ENCODE peak calls at places on chromosomes 3 and 15, in seven cellular contexts. One of them, this sample, is unnamed.

GRCh38 chr3:50248387-50248786 is 12.4 kb downstream of the GNAI2 start:
- DNase-seq in fibroblast of pulmonary artery: no peak
- DNase-seq in uterus: no peak
- DNase-seq in H7: no peak
- DNase-seq in WERI-Rb-1: no peak
- DNase-seq in transverse colon: peak
- DNase-seq in amniotic stem cell: no peak
- DNase-seq in this sample: no peak

GRCh38 chr3:78988324-78988723 is 779.5 kb downstream of the ROBO1 start:
- DNase-seq in WERI-Rb-1: no peak
- DNase-seq in H7: no peak
- DNase-seq in uterus: no peak
- DNase-seq in fibroblast of pulmonary artery: peak
- DNase-seq in transverse colon: no peak
- DNase-seq in amniotic stem cell: no peak
- DNase-seq in this sample: peak

GRCh38 chr15:85318048-85318731 is 62.2 kb upstream of the AKAP13 start:
- DNase-seq in transverse colon: peak
- DNase-seq in fibroblast of pulmonary artery: peak
- DNase-seq in uterus: no peak
- DNase-seq in amniotic stem cell: no peak
- DNase-seq in WERI-Rb-1: no peak
- DNase-seq in H7: no peak
- DNase-seq in this sample: peak

GRCh38 chr15:81784751-81785150 is 261.1 kb downstream of the MEX3B start:
- DNase-seq in uterus: no peak
- DNase-seq in amniotic stem cell: no peak
- DNase-seq in transverse colon: no peak
- DNase-seq in WERI-Rb-1: peak
- DNase-seq in H7: no peak
- DNase-seq in fibroblast of pulmonary artery: no peak
- DNase-seq in this sample: no peak

GRCh38 chr15:62066663-62067447 is at the start of gene C2CD4A:
- DNase-seq in H7: peak
- DNase-seq in amniotic stem cell: peak
- DNase-seq in fibroblast of pulmonary artery: peak
- DNase-seq in uterus: peak
- DNase-seq in WERI-Rb-1: peak
- DNase-seq in transverse colon: peak
- DNase-seq in this sample: no peak

GRCh38 chr3:167650459-167650858 is 3.3 kb downstream of the WDR49 start:
- DNase-seq in amniotic stem cell: no peak
- DNase-seq in H7: no peak
- DNase-seq in uterus: no peak
- DNase-seq in fibroblast of pulmonary artery: no peak
- DNase-seq in WERI-Rb-1: no peak
- DNase-seq in transverse colon: no peak
- DNase-seq in this sample: no peak

GRCh38 chr3:112638327-112639020 is 2.5 kb downstream of the CCDC80 start:
- DNase-seq in WERI-Rb-1: no peak
- DNase-seq in amniotic stem cell: no peak
- DNase-seq in uterus: peak
- DNase-seq in fibroblast of pulmonary artery: no peak
- DNase-seq in H7: no peak
- DNase-seq in transverse colon: no peak
- DNase-seq in this sample: peak

GRCh38 chr15:42650208-42651066 is 75.0 kb downstream of the STARD9 start:
- DNase-seq in WERI-Rb-1: peak
- DNase-seq in fibroblast of pulmonary artery: peak
- DNase-seq in amniotic stem cell: peak
- DNase-seq in transverse colon: peak
- DNase-seq in H7: peak
- DNase-seq in uterus: peak
- DNase-seq in this sample: peak

GRCh38 chr3:136249593-136250225 is 431 bp upstream of the PCCB start:
- DNase-seq in transverse colon: no peak
- DNase-seq in WERI-Rb-1: no peak
- DNase-seq in H7: no peak
- DNase-seq in uterus: no peak
- DNase-seq in amniotic stem cell: no peak
- DNase-seq in fibroblast of pulmonary artery: no peak
- DNase-seq in this sample: no peak

GRCh38 chr3:7697538-7697937 is 804.1 kb upstream of the LMCD1 start:
- DNase-seq in fibroblast of pulmonary artery: no peak
- DNase-seq in uterus: no peak
- DNase-seq in H7: no peak
- DNase-seq in amniotic stem cell: no peak
- DNase-seq in WERI-Rb-1: no peak
- DNase-seq in transverse colon: no peak
- DNase-seq in this sample: no peak

GRCh38 chr3:176992565-176992964 is 204.7 kb downstream of the TBL1XR1 start:
- DNase-seq in transverse colon: no peak
- DNase-seq in amniotic stem cell: no peak
- DNase-seq in uterus: no peak
- DNase-seq in WERI-Rb-1: no peak
- DNase-seq in fibroblast of pulmonary artery: no peak
- DNase-seq in H7: no peak
- DNase-seq in this sample: no peak

GRCh38 chr3:11826628-11827265 is 19.9 kb downstream of the TAMM41 start:
- DNase-seq in fibroblast of pulmonary artery: peak
- DNase-seq in uterus: no peak
- DNase-seq in WERI-Rb-1: no peak
- DNase-seq in H7: no peak
- DNase-seq in transverse colon: no peak
- DNase-seq in amniotic stem cell: no peak
- DNase-seq in this sample: peak

GRCh38 chr15:27535445-27536129 is 563.5 kb downstream of the OCA2 start:
- DNase-seq in transverse colon: no peak
- DNase-seq in H7: no peak
- DNase-seq in fibroblast of pulmonary artery: no peak
- DNase-seq in amniotic stem cell: no peak
- DNase-seq in WERI-Rb-1: no peak
- DNase-seq in uterus: no peak
- DNase-seq in this sample: no peak

GRCh38 chr15:31297880-31298456 is 28.7 kb upstream of the KLF13 start:
- DNase-seq in fibroblast of pulmonary artery: no peak
- DNase-seq in amniotic stem cell: no peak
- DNase-seq in H7: no peak
- DNase-seq in WERI-Rb-1: no peak
- DNase-seq in transverse colon: peak
- DNase-seq in uterus: no peak
- DNase-seq in this sample: no peak

GRCh38 chr3:53518495-53518981 is 24.1 kb downstream of the CACNA1D start:
- DNase-seq in H7: no peak
- DNase-seq in fibroblast of pulmonary artery: peak
- DNase-seq in amniotic stem cell: no peak
- DNase-seq in uterus: peak
- DNase-seq in WERI-Rb-1: no peak
- DNase-seq in transverse colon: no peak
- DNase-seq in this sample: no peak

GRCh38 chr3:197736010-197736490 is 654 bp downstream of the RUBCN start:
- DNase-seq in H7: peak
- DNase-seq in transverse colon: peak
- DNase-seq in fibroblast of pulmonary artery: no peak
- DNase-seq in WERI-Rb-1: peak
- DNase-seq in amniotic stem cell: no peak
- DNase-seq in uterus: no peak
- DNase-seq in this sample: peak

GRCh38 chr3:15512173-15512572 is 9.3 kb downstream of the COLQ start:
- DNase-seq in WERI-Rb-1: no peak
- DNase-seq in transverse colon: no peak
- DNase-seq in amniotic stem cell: no peak
- DNase-seq in uterus: no peak
- DNase-seq in fibroblast of pulmonary artery: peak
- DNase-seq in H7: no peak
- DNase-seq in this sample: peak

GRCh38 chr3:54755746-54756145 is 172.1 kb downstream of the LRTM1 start:
- DNase-seq in transverse colon: no peak
- DNase-seq in WERI-Rb-1: no peak
- DNase-seq in H7: no peak
- DNase-seq in uterus: no peak
- DNase-seq in fibroblast of pulmonary artery: no peak
- DNase-seq in amniotic stem cell: no peak
- DNase-seq in this sample: no peak

GRCh38 chr3:116339441-116340028 is 105.8 kb downstream of the LSAMP start:
- DNase-seq in amniotic stem cell: no peak
- DNase-seq in uterus: no peak
- DNase-seq in WERI-Rb-1: no peak
- DNase-seq in fibroblast of pulmonary artery: peak
- DNase-seq in transverse colon: peak
- DNase-seq in H7: no peak
- DNase-seq in this sample: peak

GRCh38 chr3:161409069-161409468 is 37.8 kb upstream of the SPTSSB start:
- DNase-seq in uterus: no peak
- DNase-seq in amniotic stem cell: no peak
- DNase-seq in H7: no peak
- DNase-seq in WERI-Rb-1: no peak
- DNase-seq in transverse colon: no peak
- DNase-seq in fibroblast of pulmonary artery: peak
- DNase-seq in this sample: peak

GRCh38 chr3:57155214-57155613 is 9.9 kb downstream of the IL17RD start:
- DNase-seq in H7: no peak
- DNase-seq in amniotic stem cell: no peak
- DNase-seq in uterus: no peak
- DNase-seq in fibroblast of pulmonary artery: no peak
- DNase-seq in transverse colon: no peak
- DNase-seq in WERI-Rb-1: no peak
- DNase-seq in this sample: no peak

GRCh38 chr15:98727115-98728040 is 79.0 kb downstream of the IGF1R start:
- DNase-seq in WERI-Rb-1: no peak
- DNase-seq in H7: peak
- DNase-seq in fibroblast of pulmonary artery: peak
- DNase-seq in amniotic stem cell: peak
- DNase-seq in transverse colon: peak
- DNase-seq in uterus: peak
- DNase-seq in this sample: peak

GRCh38 chr3:42505203-42505848 is 2.9 kb downstream of the VIPR1 start:
- DNase-seq in amniotic stem cell: no peak
- DNase-seq in fibroblast of pulmonary artery: no peak
- DNase-seq in WERI-Rb-1: peak
- DNase-seq in transverse colon: peak
- DNase-seq in uterus: peak
- DNase-seq in H7: no peak
- DNase-seq in this sample: no peak

GRCh38 chr15:101433396-101433795 is 56.1 kb downstream of the PCSK6 start:
- DNase-seq in amniotic stem cell: no peak
- DNase-seq in WERI-Rb-1: no peak
- DNase-seq in transverse colon: no peak
- DNase-seq in H7: peak
- DNase-seq in fibroblast of pulmonary artery: no peak
- DNase-seq in uterus: no peak
- DNase-seq in this sample: no peak

GRCh38 chr15:52082197-52083036 is 30.2 kb downstream of the BCL2L10 start:
- DNase-seq in fibroblast of pulmonary artery: no peak
- DNase-seq in H7: peak
- DNase-seq in transverse colon: no peak
- DNase-seq in uterus: no peak
- DNase-seq in WERI-Rb-1: no peak
- DNase-seq in amniotic stem cell: no peak
- DNase-seq in this sample: no peak

GRCh38 chr3:11007534-11007933 is 15.0 kb downstream of the SLC6A1 start:
- DNase-seq in H7: peak
- DNase-seq in amniotic stem cell: no peak
- DNase-seq in uterus: no peak
- DNase-seq in transverse colon: no peak
- DNase-seq in fibroblast of pulmonary artery: no peak
- DNase-seq in WERI-Rb-1: peak
- DNase-seq in this sample: no peak

GRCh38 chr15:92421980-92422379 is 28.3 kb downstream of the ST8SIA2 start:
- DNase-seq in H7: no peak
- DNase-seq in fibroblast of pulmonary artery: no peak
- DNase-seq in uterus: no peak
- DNase-seq in amniotic stem cell: no peak
- DNase-seq in transverse colon: no peak
- DNase-seq in WERI-Rb-1: no peak
- DNase-seq in this sample: peak

GRCh38 chr15:88637436-88637835 is 1.4 kb upstream of the ISG20 start:
- DNase-seq in WERI-Rb-1: no peak
- DNase-seq in fibroblast of pulmonary artery: no peak
- DNase-seq in uterus: no peak
- DNase-seq in transverse colon: no peak
- DNase-seq in H7: no peak
- DNase-seq in amniotic stem cell: no peak
- DNase-seq in this sample: no peak

GRCh38 chr3:108018552-108018951 is 72.3 kb downstream of the CD47 start:
- DNase-seq in H7: no peak
- DNase-seq in fibroblast of pulmonary artery: no peak
- DNase-seq in WERI-Rb-1: no peak
- DNase-seq in transverse colon: no peak
- DNase-seq in amniotic stem cell: no peak
- DNase-seq in uterus: no peak
- DNase-seq in this sample: no peak

GRCh38 chr3:35737080-35737479 is 97.8 kb downstream of the ARPP21 start:
- DNase-seq in transverse colon: no peak
- DNase-seq in WERI-Rb-1: no peak
- DNase-seq in fibroblast of pulmonary artery: no peak
- DNase-seq in H7: no peak
- DNase-seq in amniotic stem cell: no peak
- DNase-seq in uterus: no peak
- DNase-seq in this sample: no peak

GRCh38 chr3:8595935-8596262 is 48.7 kb downstream of the SSUH2 start:
- DNase-seq in H7: no peak
- DNase-seq in fibroblast of pulmonary artery: no peak
- DNase-seq in transverse colon: no peak
- DNase-seq in amniotic stem cell: no peak
- DNase-seq in WERI-Rb-1: no peak
- DNase-seq in uterus: no peak
- DNase-seq in this sample: no peak

GRCh38 chr3:143063018-143063417 is 56.6 kb upstream of the CHST2 start:
- DNase-seq in uterus: no peak
- DNase-seq in WERI-Rb-1: no peak
- DNase-seq in amniotic stem cell: no peak
- DNase-seq in fibroblast of pulmonary artery: peak
- DNase-seq in H7: no peak
- DNase-seq in transverse colon: no peak
- DNase-seq in this sample: no peak

GRCh38 chr3:129526121-129526900 is 2.1 kb upstream of the RHO start:
- DNase-seq in transverse colon: no peak
- DNase-seq in fibroblast of pulmonary artery: no peak
- DNase-seq in H7: peak
- DNase-seq in uterus: no peak
- DNase-seq in WERI-Rb-1: no peak
- DNase-seq in amniotic stem cell: no peak
- DNase-seq in this sample: no peak

GRCh38 chr15:28955686-28956421 is 70.1 kb downstream of the APBA2 start:
- DNase-seq in WERI-Rb-1: no peak
- DNase-seq in fibroblast of pulmonary artery: peak
- DNase-seq in transverse colon: no peak
- DNase-seq in amniotic stem cell: no peak
- DNase-seq in uterus: no peak
- DNase-seq in H7: no peak
- DNase-seq in this sample: no peak

GRCh38 chr3:150765949-150766720 is 3.2 kb upstream of the SIAH2 start:
- DNase-seq in H7: no peak
- DNase-seq in WERI-Rb-1: no peak
- DNase-seq in uterus: no peak
- DNase-seq in transverse colon: no peak
- DNase-seq in amniotic stem cell: no peak
- DNase-seq in fibroblast of pulmonary artery: peak
- DNase-seq in this sample: no peak

GRCh38 chr15:82875411-82876003 is 66.1 kb downstream of the WHAMM start:
- DNase-seq in H7: no peak
- DNase-seq in transverse colon: no peak
- DNase-seq in uterus: no peak
- DNase-seq in amniotic stem cell: no peak
- DNase-seq in fibroblast of pulmonary artery: peak
- DNase-seq in WERI-Rb-1: no peak
- DNase-seq in this sample: peak

GRCh38 chr15:65208656-65209055 is 2.6 kb downstream of the CILP start:
- DNase-seq in uterus: no peak
- DNase-seq in amniotic stem cell: no peak
- DNase-seq in H7: no peak
- DNase-seq in fibroblast of pulmonary artery: no peak
- DNase-seq in WERI-Rb-1: peak
- DNase-seq in transverse colon: no peak
- DNase-seq in this sample: no peak

This sample was measured in AG08395.